ENCODE peak calls at places on chromosomes 1 and 21, in eight cellular contexts. P is stomach; T is CD8-positive, alpha-beta memory T cell; J is hepatocyte; Q is pancreas; U is fibroblast of lung; K is tibial nerve; A is keratinocyte. G is an unnamed sample. For H3K27me3, the result is how much of the 10 kb centered on the place peaks cover.

GRCh38 chr1:167934407-167935251 is 1.9 kb upstream of the DCAF6 start:
- DNase-seq in U (peak), K (no peak), A (no peak), T (no peak), Q (no peak), J (no peak), P (no peak), G (no peak)

GRCh38 chr1:245984390-245985155 is 522.5 kb downstream of the SMYD3 start:
- DNase-seq in J (no peak), P (no peak), Q (no peak), U (peak), K (no peak), A (no peak), T (no peak), G (no peak)

GRCh38 chr21:45991606-45992301 is 10.2 kb downstream of the COL6A1 start:
- DNase-seq in K (no peak), P (peak), U (no peak), Q (no peak), A (no peak), J (no peak), T (no peak), G (no peak)

GRCh38 chr1:1179983-1180861 is 6.5 kb downstream of the TTLL10 start:
- DNase-seq in K (no peak), Q (peak), P (no peak), T (no peak), U (no peak), A (no peak), J (no peak), G (no peak)

GRCh38 chr1:155976062-155976912 is 2.1 kb downstream of the ARHGEF2 start:
- DNase-seq in J (peak), Q (no peak), P (peak), A (no peak), T (peak), K (peak), U (peak), G (peak)

GRCh38 chr1:198151688-198152087 is 5.1 kb upstream of the NEK7 start:
- DNase-seq in Q (no peak), T (no peak), P (no peak), J (no peak), A (no peak), K (no peak), U (no peak), G (no peak)

GRCh38 chr1:66737836-66738235 is 14.4 kb upstream of the DYNLT5 start:
- DNase-seq in A (no peak), Q (no peak), U (no peak), K (no peak), P (no peak), J (no peak), T (no peak), G (no peak)

GRCh38 chr1:35574655-35575400 is 1.7 kb downstream of the TFAP2E start:
- DNase-seq in T (no peak), A (no peak), J (no peak), Q (no peak), K (no peak), U (no peak), P (no peak), G (no peak)

GRCh38 chr1:231628207-231628876 is 1.8 kb downstream of the DISC1 start:
- DNase-seq in K (no peak), P (no peak), Q (no peak), J (peak), U (no peak), A (no peak), T (no peak), G (no peak)

GRCh38 chr1:224411766-224412165 is 22.8 kb downstream of the WDR26 start:
- DNase-seq in A (no peak), Q (no peak), J (no peak), P (no peak), K (no peak), U (no peak), T (no peak), G (peak)

GRCh38 chr1:17335821-17336718 is 28.1 kb downstream of the PADI4 start:
- DNase-seq in A (no peak), J (peak), P (peak), Q (peak), T (peak), K (peak), U (peak), G (peak)

GRCh38 chr1:11527541-11528452 is 48.8 kb downstream of the DISP3 start:
- DNase-seq in A (no peak), P (no peak), U (no peak), J (no peak), Q (no peak), T (no peak), K (no peak), G (no peak)

GRCh38 chr1:75345538-75346292 is 211.5 kb downstream of the LHX8 start:
- DNase-seq in U (no peak), J (no peak), A (no peak), K (no peak), T (no peak), P (no peak), Q (no peak), G (no peak)

GRCh38 chr21:41112740-41113692 is 54.9 kb upstream of the BACE2 start:
- DNase-seq in T (no peak), Q (no peak), A (peak), K (no peak), J (peak), P (no peak), U (peak), G (peak)

GRCh38 chr1:205598841-205599666 is 32.8 kb downstream of the ELK4 start:
- DNase-seq in Q (no peak), T (no peak), K (no peak), U (peak), J (peak), A (no peak), P (peak), G (no peak)

GRCh38 chr1:17279001-17279830 is 28.8 kb upstream of the PADI4 start:
- DNase-seq in J (no peak), P (no peak), T (no peak), K (no peak), A (no peak), Q (peak), U (no peak), G (no peak)

DNA sequence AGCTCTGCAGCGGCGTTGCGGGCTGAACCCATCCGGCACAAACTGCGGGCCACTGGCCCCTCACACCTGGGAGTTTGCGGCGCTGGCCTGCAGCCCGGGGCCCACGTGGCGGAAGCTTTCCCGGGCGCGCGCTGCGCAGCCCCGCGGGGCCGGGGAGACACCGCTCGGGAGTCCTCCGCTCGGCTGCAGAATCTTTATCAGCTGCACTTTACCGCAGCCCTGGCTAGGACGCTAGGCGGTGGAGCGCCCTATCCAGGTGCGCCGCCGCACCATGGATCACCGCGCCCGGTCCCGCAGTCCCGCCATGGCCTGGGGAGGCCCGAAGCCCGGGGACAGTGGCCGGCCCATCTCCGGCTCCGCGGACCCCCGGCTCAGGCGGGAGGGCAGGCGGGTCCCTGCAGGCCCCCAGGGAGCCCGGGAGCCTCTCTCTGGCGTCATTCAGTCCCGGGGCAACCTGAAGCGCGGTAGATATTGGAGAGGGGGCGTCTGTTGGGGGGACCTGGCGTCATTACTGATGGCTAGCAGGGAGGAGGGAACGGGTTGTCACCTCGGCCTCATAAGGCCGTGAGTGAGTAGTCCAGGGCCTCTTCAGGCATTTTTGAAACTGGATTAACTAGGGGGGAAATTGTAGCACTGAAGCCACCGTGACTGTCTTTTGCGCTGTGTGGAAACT is 5.7 kb upstream of the OLIG2 start:
- DNase-seq in K (no peak), A (no peak), Q (no peak), P (no peak), U (no peak), T (no peak), J (no peak), G (no peak)
- H3K27me3 ChIP-seq in K (half or more), A (half or more), Q (under half), P (under half), U (half or more), T (half or more), J (half or more), G (half or more)

GRCh38 chr1:160209656-160210046 is 4.5 kb downstream of the PEA15 start:
- DNase-seq in J (no peak), P (no peak), K (no peak), A (no peak), U (no peak), Q (peak), T (no peak), G (no peak)

GRCh38 chr1:160208179-160209040 is 3.2 kb downstream of the PEA15 start:
- DNase-seq in U (no peak), K (no peak), P (no peak), T (no peak), A (no peak), Q (no peak), J (no peak), G (no peak)

GRCh38 chr1:160210563-160210962 is 5.4 kb downstream of the PEA15 start:
- DNase-seq in T (no peak), P (no peak), U (no peak), A (no peak), J (no peak), Q (peak), K (no peak), G (no peak)

GRCh38 chr1:160207751-160208150 is 2.6 kb downstream of the PEA15 start:
- DNase-seq in K (no peak), J (no peak), Q (no peak), T (no peak), P (no peak), A (no peak), U (no peak), G (no peak)

DNA sequence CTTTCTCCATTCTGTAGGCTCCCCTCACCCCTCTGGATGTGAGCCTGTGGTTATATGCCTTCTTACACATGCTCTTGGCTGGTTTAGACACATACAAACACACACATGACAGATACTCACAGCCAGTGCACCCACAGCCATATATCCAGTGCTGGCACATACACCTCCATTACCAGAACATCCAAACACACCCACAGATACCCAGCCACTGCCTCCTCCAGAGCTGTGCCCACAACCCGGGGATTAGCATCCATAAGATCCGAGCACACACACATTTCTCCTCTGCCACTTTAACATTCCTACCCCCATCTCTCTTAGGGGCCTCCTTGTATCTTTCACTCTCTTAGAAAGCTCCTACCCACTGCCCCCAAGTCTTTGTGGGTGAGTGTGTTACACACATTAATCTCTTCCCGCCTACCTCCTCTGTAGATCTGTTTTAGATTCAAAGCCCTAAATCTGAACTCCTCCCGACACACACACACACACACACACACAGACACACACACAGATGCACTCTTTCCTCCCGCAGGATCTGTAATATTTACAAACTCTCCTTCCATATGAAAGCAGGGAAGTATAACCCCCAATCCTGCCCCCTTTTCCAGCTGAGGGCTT is 4.0 kb downstream of the PEA15 start:
- DNase-seq in T (no peak), P (no peak), U (peak), Q (no peak), K (no peak), A (no peak), J (no peak), G (no peak)
- H3K27ac ChIP-seq in T (no peak), P (peak), U (peak), Q (peak), K (no peak), A (no peak), J (no peak), G (no peak)

GRCh38 chr1:2300004-2300771 is 72.1 kb downstream of the SKI start:
- DNase-seq in A (no peak), T (peak), J (no peak), Q (no peak), U (no peak), K (no peak), P (peak), G (no peak)
- H3K4me3 ChIP-seq in A (no peak), T (peak), J (no peak), Q (no peak), U (no peak), K (peak), P (peak), G (no peak)

DNA sequence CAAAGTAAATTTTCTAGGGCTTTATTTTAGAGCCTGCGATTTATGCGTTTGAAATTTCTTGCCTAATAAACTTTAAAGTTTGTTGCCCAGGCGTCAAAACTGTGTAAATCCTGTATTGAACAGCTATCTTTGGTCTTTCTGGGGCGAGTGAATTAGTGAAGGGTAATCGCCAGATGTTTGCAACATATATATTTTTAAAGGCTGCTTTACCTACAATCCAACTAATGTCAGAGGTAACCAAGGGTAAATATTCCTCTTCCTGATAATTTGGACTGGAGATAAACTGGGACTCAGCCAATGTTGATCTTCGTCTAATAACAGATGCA is 885 bp upstream of the PROX1 start:
- DNase-seq in U (no peak), Q (no peak), J (no peak), P (no peak), A (no peak), T (no peak), K (no peak), G (no peak)
- H3K27me3 ChIP-seq in U (under half), Q (under half), J (half or more), P (under half), A (half or more), T (half or more), K (half or more), G (half or more)

DNA sequence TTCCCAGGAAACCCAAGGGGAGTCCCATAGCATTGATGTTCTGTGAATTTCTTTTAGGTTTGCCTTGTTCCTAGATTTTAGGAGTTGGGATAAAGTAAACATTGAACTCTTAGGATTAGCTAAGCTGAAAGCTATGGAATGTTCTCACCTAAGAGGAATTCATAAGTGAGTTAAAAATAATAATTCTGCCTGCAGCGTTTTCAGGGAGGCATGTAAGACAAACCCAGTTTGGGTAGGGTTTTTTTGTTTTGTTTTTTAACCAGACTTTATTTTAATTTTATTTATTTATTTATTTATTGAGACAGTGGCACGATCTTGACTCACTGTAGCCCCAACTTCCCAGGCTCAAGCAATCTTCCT is 28.9 kb upstream of the CD101 start:
- DNase-seq in Q (no peak), K (no peak), J (no peak), U (no peak), A (no peak), T (no peak), P (no peak), G (no peak)
- H3K27ac ChIP-seq in Q (peak), K (no peak), J (no peak), U (no peak), A (peak), T (no peak), P (no peak), G (no peak)

GRCh38 chr1:228378453-228379164 is 28.0 kb downstream of the TRIM11 start:
- DNase-seq in T (peak), Q (peak), K (peak), J (peak), U (peak), P (peak), A (no peak), G (no peak)
- H3K4me3 ChIP-seq in T (peak), Q (peak), K (peak), J (peak), U (peak), P (peak), A (peak), G (no peak)

DNA sequence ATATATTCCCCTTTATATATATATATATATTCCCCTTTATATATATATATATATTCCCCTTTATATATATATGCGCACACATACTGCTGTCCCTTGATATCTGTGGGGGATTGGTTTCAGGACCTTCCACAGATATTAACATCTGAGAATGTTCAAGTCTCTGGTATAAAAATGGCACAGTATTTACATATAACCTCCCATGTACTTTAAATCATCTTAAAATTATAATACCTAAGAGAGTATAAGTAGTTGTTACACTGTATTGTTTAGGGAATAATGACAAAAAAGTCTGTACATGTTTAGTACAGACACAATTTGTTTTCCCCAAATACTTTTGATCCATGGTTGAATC is 45.8 kb downstream of the NR5A2 start:
- DNase-seq in K (no peak), T (no peak), U (no peak), A (no peak), J (no peak), Q (no peak), P (no peak), G (no peak)
- H3K27me3 ChIP-seq in K (under half), T (under half), U (under half), A (under half), J (under half), Q (under half), P (under half), G (under half)

GRCh38 chr1:47703161-47703825 is 265.4 kb downstream of the FOXD2 start:
- DNase-seq in Q (no peak), K (no peak), P (no peak), J (no peak), T (no peak), A (no peak), U (peak), G (peak)

GRCh38 chr1:47699492-47700220 is 261.8 kb downstream of the FOXD2 start:
- DNase-seq in P (no peak), J (no peak), K (no peak), Q (no peak), U (no peak), T (no peak), A (no peak), G (no peak)

GRCh38 chr1:47703981-47704596 is 266.2 kb downstream of the FOXD2 start:
- DNase-seq in T (no peak), J (no peak), K (no peak), U (peak), Q (no peak), P (no peak), A (no peak), G (peak)

GRCh38 chr1:47701283-47701682 is 263.4 kb downstream of the FOXD2 start:
- DNase-seq in K (no peak), T (no peak), J (no peak), Q (no peak), U (no peak), P (no peak), A (no peak), G (no peak)

GRCh38 chr1:47701741-47702515 is 264.1 kb downstream of the FOXD2 start:
- DNase-seq in Q (no peak), A (no peak), U (no peak), P (no peak), J (no peak), K (no peak), T (no peak), G (no peak)
- H3K27ac ChIP-seq in Q (no peak), A (no peak), U (no peak), P (no peak), J (no peak), K (no peak), T (no peak), G (no peak)